ENCODE peak calls at places on chromosome 14, in four cellular contexts. A is K562, Q is HL-60, M is GM12878. T is an unnamed sample.

GRCh38 chr14:51360592-51360991 is 120.5 kb downstream of the TMX1 start:
- DNase-seq in A (no peak), Q (no peak), M (no peak), T (no peak)

GRCh38 chr14:64860039-64860438 is 19.7 kb downstream of the SPTB start:
- DNase-seq in A (peak), Q (no peak), M (no peak), T (no peak)

GRCh38 chr14:100747021-100747586 is 20.4 kb downstream of the DLK1 start:
- DNase-seq in A (no peak), Q (no peak), M (no peak), T (no peak)

GRCh38 chr14:69069020-69069421 is 83.9 kb downstream of the DCAF5 start:
- DNase-seq in A (peak), Q (no peak), M (no peak), T (no peak)

GRCh38 chr14:92263681-92264080 is 59.3 kb upstream of the SLC24A4 start:
- DNase-seq in A (no peak), Q (no peak), M (no peak), T (no peak)

GRCh38 chr14:39433452-39433813 is 1.2 kb upstream of the FBXO33 start:
- DNase-seq in A (no peak), Q (no peak), M (no peak), T (no peak)

GRCh38 chr14:79279645-79280399 is 931.5 kb downstream of the DIO2 start:
- DNase-seq in A (no peak), Q (no peak), M (no peak), T (no peak)

GRCh38 chr14:92040431-92041040 is 677 bp upstream of the TRIP11 start:
- DNase-seq in A (peak), Q (peak), M (peak), T (no peak)

GRCh38 chr14:31700282-31701074 is 139.3 kb downstream of the NUBPL start:
- DNase-seq in A (no peak), Q (no peak), M (no peak), T (no peak)

GRCh38 chr14:92490239-92490959 is 23.2 kb upstream of the RIN3 start:
- DNase-seq in A (no peak), Q (no peak), M (no peak), T (no peak)

GRCh38 chr14:38839743-38840375 is 263.2 kb downstream of the SEC23A start:
- DNase-seq in A (no peak), Q (peak), M (no peak), T (no peak)

GRCh38 chr14:100012928-100013327 is 52.3 kb upstream of the EVL start:
- DNase-seq in A (no peak), Q (no peak), M (no peak), T (no peak)

GRCh38 chr14:101903111-101903561 is 61.2 kb upstream of the DYNC1H1 start:
- DNase-seq in A (no peak), Q (no peak), M (no peak), T (no peak)

GRCh38 chr14:65428691-65429090 is 16.2 kb downstream of the FUT8 start:
- DNase-seq in A (no peak), Q (no peak), M (no peak), T (no peak)

GRCh38 chr14:91135039-91135438 is 21.2 kb downstream of the DGLUCY start:
- DNase-seq in A (no peak), Q (no peak), M (no peak), T (no peak)

GRCh38 chr14:100438678-100439592 is 115.8 kb downstream of the SLC25A47 start:
- DNase-seq in A (no peak), Q (no peak), M (no peak), T (no peak)

GRCh38 chr14:21852061-21852664 is 178.5 kb upstream of the OR4E1 start:
- DNase-seq in A (peak), Q (peak), M (no peak), T (no peak)

GRCh38 chr14:50003213-50004021 is 110.5 kb downstream of the ARF6 start:
- DNase-seq in A (peak), Q (no peak), M (peak), T (peak)

GRCh38 chr14:79137836-79138235 is 967.7 kb downstream of the NRXN3 start:
- DNase-seq in A (no peak), Q (no peak), M (no peak), T (no peak)

GRCh38 chr14:92649934-92650545 is 98.4 kb downstream of the LGMN start:
- DNase-seq in A (no peak), Q (peak), M (no peak), T (no peak)

DNA sequence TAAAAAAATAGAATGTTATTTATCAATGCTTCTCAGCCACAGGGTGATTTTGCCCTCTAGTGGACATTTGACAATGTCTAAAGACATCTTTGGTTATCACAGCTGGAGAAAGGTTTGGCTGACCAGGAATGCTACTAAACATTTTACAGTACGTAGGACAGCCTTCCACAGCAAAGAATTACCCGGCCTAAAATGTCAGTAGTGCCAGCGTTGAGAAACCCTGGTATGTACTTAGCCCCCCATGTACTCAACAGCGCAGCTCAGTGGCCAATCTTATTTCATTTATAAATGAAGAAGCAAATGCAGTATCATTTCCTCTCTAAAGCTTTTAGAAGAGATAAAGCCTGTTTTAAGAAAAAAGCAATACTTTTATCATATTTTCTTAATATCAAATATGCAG is 5.8 kb downstream of the MARK3 start:
- DNase-seq in A (peak), Q (no peak), M (no peak), T (no peak)
- TF ChIP-seq POLR2AphosphoS5 in A (no peak), Q (no peak), M (no peak), T (no peak)

GRCh38 chr14:98955036-98955740 is 316.8 kb downstream of the BCL11B start:
- DNase-seq in A (no peak), Q (no peak), M (no peak), T (no peak)

GRCh38 chr14:98953544-98954346 is 318.3 kb downstream of the BCL11B start:
- DNase-seq in A (no peak), Q (peak), M (no peak), T (no peak)

GRCh38 chr14:98955741-98956070 is 316.3 kb downstream of the BCL11B start:
- DNase-seq in A (no peak), Q (no peak), M (no peak), T (no peak)

GRCh38 chr14:98956181-98956580 is 315.8 kb downstream of the BCL11B start:
- DNase-seq in A (no peak), Q (no peak), M (no peak), T (no peak)

GRCh38 chr14:98954347-98955000 is 317.5 kb downstream of the BCL11B start:
- DNase-seq in A (no peak), Q (no peak), M (no peak), T (no peak)
- TF ChIP-seq SPI1 in A (no peak), Q (no peak), M (no peak), T (no peak)

DNA sequence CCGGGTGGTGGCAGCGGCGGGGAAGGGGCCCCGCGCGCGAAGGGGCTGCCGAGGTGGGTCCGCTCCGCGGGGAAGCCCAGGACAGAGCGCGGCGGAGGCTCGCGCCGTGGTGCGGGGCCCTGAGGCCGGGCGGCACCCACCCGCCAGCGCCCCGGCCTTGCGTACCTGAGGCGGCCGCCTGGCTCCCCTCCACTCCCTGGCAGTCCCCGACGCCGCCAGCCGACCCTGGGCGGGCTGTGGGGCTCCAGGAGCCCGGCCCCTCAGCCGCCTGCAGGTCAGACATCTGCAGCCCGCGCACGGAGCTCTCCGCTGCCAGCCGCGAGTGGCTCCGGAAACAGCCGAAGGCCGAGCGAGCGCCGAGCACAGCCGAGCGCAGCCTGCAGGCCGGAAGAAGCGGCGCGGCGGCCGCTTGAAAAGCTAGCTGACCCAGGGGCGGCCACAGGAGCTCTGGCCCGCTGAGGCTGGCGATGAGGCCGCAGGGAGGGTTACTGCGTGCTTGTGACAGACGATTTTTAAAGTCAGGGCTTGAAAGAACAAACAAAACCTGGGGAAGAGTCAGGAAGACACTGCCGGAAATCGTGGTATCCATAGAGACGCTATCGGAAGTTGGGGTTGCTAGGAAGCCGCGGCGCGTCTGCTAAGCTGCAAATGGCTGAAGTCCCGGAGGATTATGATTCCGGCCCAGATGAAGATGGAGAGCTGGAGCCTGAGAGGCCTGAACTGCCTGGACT is at the start of the genes SAMD15 and TMED8:
- DNase-seq in A (peak), Q (peak), M (peak), T (peak)
- TF ChIP-seq POLR2AphosphoS5 in A (peak), Q (no peak), M (no peak), T (no peak)

GRCh38 chr14:61103541-61104339 is 122.7 kb downstream of the SLC38A6 start:
- DNase-seq in A (peak), Q (peak), M (no peak), T (peak)
- TF ChIP-seq SPI1 in A (no peak), Q (no peak), M (no peak), T (no peak)

GRCh38 chr14:75969891-75970290 is 11.9 kb downstream of the TGFB3 start:
- DNase-seq in A (no peak), Q (no peak), M (no peak), T (no peak)
- TF ChIP-seq POLR2AphosphoS5 in A (no peak), Q (no peak), M (no peak), T (no peak)

GRCh38 chr14:25178255-25178654 is 128.3 kb upstream of the STXBP6 start:
- DNase-seq in A (no peak), Q (no peak), M (no peak), T (no peak)
- TF ChIP-seq SPI1 in A (no peak), Q (no peak), M (no peak), T (no peak)

DNA sequence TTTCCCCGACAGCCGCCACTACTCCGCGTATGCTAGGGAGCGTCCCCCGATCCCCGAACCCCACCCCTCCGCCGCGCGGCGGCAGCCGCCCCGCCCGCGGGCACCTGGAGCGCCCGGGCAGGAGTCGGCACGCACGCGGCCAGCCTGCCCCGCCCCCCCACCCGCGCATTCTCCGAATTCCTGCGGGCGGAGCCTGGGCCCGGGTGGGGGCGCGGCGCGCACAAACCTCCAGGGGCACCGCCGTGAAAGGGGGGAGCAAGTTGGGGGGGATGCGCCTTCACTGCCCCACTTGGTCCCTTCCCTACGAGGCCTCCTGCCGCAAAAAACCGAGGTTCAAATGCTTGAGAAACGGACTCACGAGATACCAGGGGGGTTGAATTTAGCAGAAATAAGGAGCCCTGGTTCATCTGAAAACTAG is 1.7 kb downstream of the AJUBA start:
- DNase-seq in A (no peak), Q (no peak), M (no peak), T (peak)
- TF ChIP-seq POLR2AphosphoS5 in A (no peak), Q (no peak), M (no peak), T (no peak)